ENCODE peak calls at places on chromosome 5, in five cellular contexts. L is GM04503, U is memory B cell, J is left ventricle myocardium inferior, M is PC-9. I is an unnamed sample.

GRCh38 chr5:34486160-34486765 is 169.9 kb upstream of the RAI14 start:
- DNase-seq in U (peak), M (peak), J (peak), L (no peak), I (peak)

GRCh38 chr5:80508844-80509243 is 20.9 kb downstream of the FAM151B start:
- DNase-seq in L (no peak), J (no peak), M (no peak), U (no peak), I (no peak)

GRCh38 chr5:115179068-115179958 is 9.6 kb upstream of the TRIM36 start:
- DNase-seq in M (no peak), J (no peak), L (no peak), U (no peak), I (no peak)

GRCh38 chr5:130333089-130333488 is 428.8 kb downstream of the CHSY3 start:
- DNase-seq in L (peak), J (no peak), U (no peak), M (no peak), I (peak)

GRCh38 chr5:141516648-141517025 is 27.8 kb downstream of the PCDHGC5 start:
- DNase-seq in U (no peak), J (no peak), M (no peak), L (no peak), I (no peak)

GRCh38 chr5:84403773-84404172 is 19.1 kb upstream of the EDIL3 start:
- DNase-seq in L (peak), M (peak), U (no peak), J (no peak), I (peak)

GRCh38 chr5:10756539-10756938 is 4.5 kb downstream of the DAP start:
- DNase-seq in M (no peak), J (no peak), U (no peak), L (peak), I (no peak)

GRCh38 chr5:54544044-54544443 is 26.5 kb downstream of the SNX18 start:
- DNase-seq in L (no peak), J (no peak), U (no peak), M (no peak), I (no peak)

GRCh38 chr5:2068515-2068914 is 185.8 kb upstream of the IRX4 start:
- DNase-seq in M (no peak), L (no peak), U (no peak), J (no peak), I (no peak)

GRCh38 chr5:138706655-138707480 is 46.4 kb upstream of the CTNNA1 start:
- DNase-seq in L (peak), J (no peak), M (no peak), U (no peak), I (peak)

GRCh38 chr5:180601591-180602480 is 10.5 kb upstream of the SCGB3A1 start:
- DNase-seq in J (no peak), L (no peak), U (no peak), M (no peak), I (no peak)

GRCh38 chr5:180804129-180804601 is 1.6 kb upstream of the MGAT1 start:
- DNase-seq in L (no peak), M (no peak), U (no peak), J (no peak), I (no peak)